ENCODE peak calls at places on chromosomes 3 and 15, in eight cellular contexts. One of them, this sample, is unnamed.

GRCh38 chr3:188881954-188882641 is 289.7 kb upstream of the TPRG1 start:
- DNase-seq in cardiac muscle cell: no peak
- DNase-seq in endothelial cell: no peak
- DNase-seq in GM20000: no peak
- DNase-seq in OCI-LY7: no peak
- DNase-seq in mucosa of descending colon: no peak
- DNase-seq in Panc1: peak
- DNase-seq in HFFc6: peak
- DNase-seq in this sample: no peak

GRCh38 chr3:54621181-54621580 is 306.7 kb downstream of the LRTM1 start:
- DNase-seq in endothelial cell: no peak
- DNase-seq in mucosa of descending colon: no peak
- DNase-seq in HFFc6: no peak
- DNase-seq in Panc1: no peak
- DNase-seq in GM20000: no peak
- DNase-seq in OCI-LY7: no peak
- DNase-seq in cardiac muscle cell: no peak
- DNase-seq in this sample: no peak

GRCh38 chr3:71702131-71703024 is 22.8 kb downstream of the EIF4E3 start:
- DNase-seq in GM20000: no peak
- DNase-seq in HFFc6: no peak
- DNase-seq in cardiac muscle cell: no peak
- DNase-seq in OCI-LY7: no peak
- DNase-seq in endothelial cell: no peak
- DNase-seq in Panc1: no peak
- DNase-seq in mucosa of descending colon: no peak
- DNase-seq in this sample: no peak

GRCh38 chr3:123843668-123844067 is 40.5 kb downstream of the MYLK start:
- DNase-seq in mucosa of descending colon: no peak
- DNase-seq in Panc1: no peak
- DNase-seq in OCI-LY7: no peak
- DNase-seq in HFFc6: peak
- DNase-seq in GM20000: no peak
- DNase-seq in endothelial cell: no peak
- DNase-seq in cardiac muscle cell: no peak
- DNase-seq in this sample: no peak

GRCh38 chr3:142027295-142027694 is 122.0 kb downstream of the TFDP2 start:
- DNase-seq in mucosa of descending colon: no peak
- DNase-seq in endothelial cell: no peak
- DNase-seq in Panc1: no peak
- DNase-seq in OCI-LY7: peak
- DNase-seq in HFFc6: no peak
- DNase-seq in cardiac muscle cell: peak
- DNase-seq in GM20000: no peak
- DNase-seq in this sample: no peak

GRCh38 chr3:154050766-154051165 is 70.4 kb upstream of the ARHGEF26 start:
- DNase-seq in mucosa of descending colon: no peak
- DNase-seq in GM20000: no peak
- DNase-seq in Panc1: no peak
- DNase-seq in HFFc6: no peak
- DNase-seq in cardiac muscle cell: no peak
- DNase-seq in endothelial cell: no peak
- DNase-seq in OCI-LY7: no peak
- DNase-seq in this sample: no peak

GRCh38 chr15:62495670-62496328 is 330.7 kb upstream of the C2CD4B start:
- DNase-seq in HFFc6: peak
- DNase-seq in OCI-LY7: no peak
- DNase-seq in mucosa of descending colon: no peak
- DNase-seq in GM20000: no peak
- DNase-seq in endothelial cell: no peak
- DNase-seq in Panc1: no peak
- DNase-seq in cardiac muscle cell: no peak
- DNase-seq in this sample: no peak

GRCh38 chr3:100776736-100777135 is 67.4 kb downstream of the TFG start:
- DNase-seq in Panc1: no peak
- DNase-seq in HFFc6: no peak
- DNase-seq in endothelial cell: no peak
- DNase-seq in OCI-LY7: no peak
- DNase-seq in cardiac muscle cell: no peak
- DNase-seq in mucosa of descending colon: no peak
- DNase-seq in GM20000: no peak
- DNase-seq in this sample: no peak

GRCh38 chr3:192772495-192772894 is 45.2 kb upstream of the FGF12 start:
- DNase-seq in Panc1: no peak
- DNase-seq in endothelial cell: peak
- DNase-seq in OCI-LY7: no peak
- DNase-seq in mucosa of descending colon: no peak
- DNase-seq in cardiac muscle cell: peak
- DNase-seq in HFFc6: peak
- DNase-seq in GM20000: no peak
- DNase-seq in this sample: no peak

GRCh38 chr3:149314807-149315578 is 18.4 kb downstream of the TM4SF18 start:
- DNase-seq in mucosa of descending colon: no peak
- DNase-seq in HFFc6: peak
- DNase-seq in Panc1: no peak
- DNase-seq in GM20000: no peak
- DNase-seq in OCI-LY7: no peak
- DNase-seq in endothelial cell: no peak
- DNase-seq in cardiac muscle cell: no peak
- DNase-seq in this sample: no peak

GRCh38 chr15:77180270-77180669 is 109.4 kb upstream of the TSPAN3 start:
- DNase-seq in GM20000: no peak
- DNase-seq in cardiac muscle cell: no peak
- DNase-seq in endothelial cell: no peak
- DNase-seq in HFFc6: no peak
- DNase-seq in OCI-LY7: no peak
- DNase-seq in Panc1: no peak
- DNase-seq in mucosa of descending colon: no peak
- DNase-seq in this sample: no peak

GRCh38 chr3:81249540-81250029 is 511.9 kb downstream of the GBE1 start:
- DNase-seq in endothelial cell: no peak
- DNase-seq in mucosa of descending colon: no peak
- DNase-seq in OCI-LY7: no peak
- DNase-seq in Panc1: no peak
- DNase-seq in cardiac muscle cell: no peak
- DNase-seq in HFFc6: peak
- DNase-seq in GM20000: peak
- DNase-seq in this sample: no peak

GRCh38 chr3:155052470-155052869 is 27.6 kb upstream of the MME start:
- DNase-seq in Panc1: no peak
- DNase-seq in endothelial cell: no peak
- DNase-seq in HFFc6: no peak
- DNase-seq in mucosa of descending colon: no peak
- DNase-seq in OCI-LY7: no peak
- DNase-seq in cardiac muscle cell: no peak
- DNase-seq in GM20000: no peak
- DNase-seq in this sample: no peak

DNA sequence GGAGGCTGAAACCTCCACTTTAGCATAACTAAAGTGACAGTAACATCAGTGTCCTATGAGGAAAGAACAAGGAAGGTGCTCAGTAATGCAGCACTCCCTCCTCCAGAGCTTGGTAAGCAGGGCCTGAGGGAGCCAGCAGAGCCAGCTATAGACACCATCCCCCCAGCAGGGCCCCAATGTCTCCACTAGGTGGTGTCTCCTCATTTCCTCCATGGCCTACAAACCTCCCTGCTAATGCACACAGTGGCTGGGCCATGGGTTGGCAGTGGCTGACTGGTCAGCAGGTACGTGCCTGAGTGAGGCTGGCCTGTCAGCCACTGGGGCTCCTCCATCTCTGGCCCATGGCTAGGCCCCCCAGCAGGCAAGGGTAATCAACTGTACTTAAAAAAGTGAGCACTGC is 13.6 kb downstream of the MRPS25 start:
- DNase-seq in OCI-LY7: peak
- DNase-seq in endothelial cell: peak
- DNase-seq in Panc1: peak
- DNase-seq in HFFc6: peak
- DNase-seq in GM20000: peak
- DNase-seq in mucosa of descending colon: peak
- DNase-seq in cardiac muscle cell: peak
- DNase-seq in this sample: no peak
- TF ChIP-seq CTCF in OCI-LY7: peak
- TF ChIP-seq CTCF in endothelial cell: peak
- TF ChIP-seq CTCF in Panc1: peak
- TF ChIP-seq CTCF in HFFc6: peak
- TF ChIP-seq CTCF in GM20000: peak
- TF ChIP-seq CTCF in mucosa of descending colon: no peak
- TF ChIP-seq CTCF in cardiac muscle cell: peak
- TF ChIP-seq CTCF in this sample: peak

GRCh38 chr3:55896155-55896554 is 409.0 kb upstream of the WNT5A start:
- DNase-seq in cardiac muscle cell: no peak
- DNase-seq in endothelial cell: no peak
- DNase-seq in mucosa of descending colon: no peak
- DNase-seq in Panc1: no peak
- DNase-seq in GM20000: no peak
- DNase-seq in HFFc6: no peak
- DNase-seq in OCI-LY7: no peak
- DNase-seq in this sample: no peak

GRCh38 chr3:55893045-55893664 is 406.0 kb upstream of the WNT5A start:
- DNase-seq in OCI-LY7: no peak
- DNase-seq in HFFc6: no peak
- DNase-seq in GM20000: no peak
- DNase-seq in Panc1: no peak
- DNase-seq in mucosa of descending colon: no peak
- DNase-seq in cardiac muscle cell: no peak
- DNase-seq in endothelial cell: no peak
- DNase-seq in this sample: no peak

GRCh38 chr3:55894605-55895004 is 407.5 kb upstream of the WNT5A start:
- DNase-seq in mucosa of descending colon: no peak
- DNase-seq in GM20000: no peak
- DNase-seq in endothelial cell: no peak
- DNase-seq in cardiac muscle cell: no peak
- DNase-seq in Panc1: no peak
- DNase-seq in HFFc6: no peak
- DNase-seq in OCI-LY7: no peak
- DNase-seq in this sample: no peak

GRCh38 chr3:55899887-55900286 is 412.8 kb upstream of the WNT5A start:
- DNase-seq in HFFc6: no peak
- DNase-seq in mucosa of descending colon: no peak
- DNase-seq in Panc1: no peak
- DNase-seq in OCI-LY7: peak
- DNase-seq in GM20000: peak
- DNase-seq in cardiac muscle cell: peak
- DNase-seq in endothelial cell: peak
- DNase-seq in this sample: no peak

DNA sequence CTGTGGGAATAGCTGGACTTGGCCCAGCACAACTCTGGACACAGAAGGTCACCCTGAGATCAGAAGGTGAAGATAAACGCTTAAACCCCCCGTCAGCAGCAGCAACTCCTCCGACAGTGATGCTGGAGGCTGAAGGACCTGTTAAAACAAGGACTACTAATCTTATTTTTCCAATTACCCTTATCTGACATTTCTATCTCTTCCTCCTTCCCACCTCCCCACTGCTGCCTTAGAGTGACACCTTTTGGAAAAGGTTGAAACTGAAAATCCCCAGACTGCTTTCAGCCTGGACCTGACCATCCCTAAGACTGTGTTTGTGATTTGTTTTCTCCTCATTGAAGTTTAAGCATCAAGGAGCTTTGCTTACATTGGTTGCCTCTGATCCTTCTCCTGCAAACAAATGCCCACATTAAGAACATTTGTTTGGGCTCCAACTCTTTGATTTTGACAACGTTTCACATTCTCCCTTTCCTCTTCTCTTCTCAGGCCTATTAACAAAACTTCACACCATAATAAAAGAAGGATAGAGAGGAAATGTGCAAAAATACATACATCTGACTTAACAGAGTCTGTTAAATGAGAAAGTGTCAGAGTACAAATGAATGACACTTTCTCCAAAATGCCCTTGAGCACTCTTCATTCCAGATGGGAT is 410.6 kb upstream of the WNT5A start:
- DNase-seq in cardiac muscle cell: peak
- DNase-seq in GM20000: no peak
- DNase-seq in Panc1: no peak
- DNase-seq in HFFc6: no peak
- DNase-seq in OCI-LY7: peak
- DNase-seq in endothelial cell: peak
- DNase-seq in mucosa of descending colon: no peak
- DNase-seq in this sample: no peak
- TF ChIP-seq CTCF in cardiac muscle cell: no peak
- TF ChIP-seq CTCF in GM20000: no peak
- TF ChIP-seq CTCF in Panc1: peak
- TF ChIP-seq CTCF in HFFc6: no peak
- TF ChIP-seq CTCF in OCI-LY7: peak
- TF ChIP-seq CTCF in endothelial cell: no peak
- TF ChIP-seq CTCF in mucosa of descending colon: no peak
- TF ChIP-seq CTCF in this sample: peak

DNA sequence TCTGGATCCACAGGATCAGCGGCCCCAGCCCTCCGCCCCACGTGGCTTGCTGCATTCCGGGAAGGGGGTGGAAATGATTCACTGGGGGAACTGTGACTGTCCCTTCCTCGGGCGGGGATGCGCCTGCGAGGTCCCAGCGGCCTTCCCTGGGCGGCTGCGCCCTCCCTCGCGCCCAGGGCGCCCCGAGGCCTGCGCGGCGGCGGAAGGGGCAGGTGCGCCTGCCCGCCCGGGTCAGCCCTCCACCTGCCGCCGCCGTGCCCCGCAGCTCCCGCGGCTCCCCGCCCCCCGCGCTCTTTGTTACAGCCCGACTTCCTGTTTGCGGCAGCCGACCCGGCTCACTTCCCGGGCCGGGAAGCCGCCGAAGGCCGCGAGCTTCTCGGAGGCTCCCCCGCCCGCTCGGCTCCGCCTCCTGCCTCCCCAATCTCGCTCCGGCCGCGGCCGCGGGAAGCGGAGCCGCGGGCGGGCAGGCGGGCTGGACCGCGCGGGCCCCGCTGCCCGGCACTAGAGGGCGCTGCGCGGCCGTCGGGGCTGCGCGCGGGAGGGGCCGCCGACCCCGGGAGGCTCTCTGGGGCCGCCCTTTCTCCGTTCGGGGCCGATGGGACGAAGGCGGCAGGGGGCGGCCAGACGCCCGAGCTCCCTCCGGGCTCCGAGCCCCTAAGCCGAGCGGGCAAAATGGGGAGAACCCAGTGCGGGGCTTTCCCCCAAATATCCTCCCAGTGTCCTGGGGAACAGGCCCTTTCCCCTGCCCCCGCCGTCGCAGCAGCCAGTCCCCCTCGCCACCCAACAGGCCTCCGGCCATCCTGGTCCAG is 11.5 kb upstream of the CHAC1 start:
- DNase-seq in OCI-LY7: peak
- DNase-seq in cardiac muscle cell: peak
- DNase-seq in HFFc6: peak
- DNase-seq in Panc1: no peak
- DNase-seq in mucosa of descending colon: peak
- DNase-seq in GM20000: peak
- DNase-seq in endothelial cell: peak
- DNase-seq in this sample: no peak
- TF ChIP-seq CTCF in OCI-LY7: peak
- TF ChIP-seq CTCF in cardiac muscle cell: peak
- TF ChIP-seq CTCF in HFFc6: peak
- TF ChIP-seq CTCF in Panc1: peak
- TF ChIP-seq CTCF in mucosa of descending colon: peak
- TF ChIP-seq CTCF in GM20000: peak
- TF ChIP-seq CTCF in endothelial cell: peak
- TF ChIP-seq CTCF in this sample: peak

DNA sequence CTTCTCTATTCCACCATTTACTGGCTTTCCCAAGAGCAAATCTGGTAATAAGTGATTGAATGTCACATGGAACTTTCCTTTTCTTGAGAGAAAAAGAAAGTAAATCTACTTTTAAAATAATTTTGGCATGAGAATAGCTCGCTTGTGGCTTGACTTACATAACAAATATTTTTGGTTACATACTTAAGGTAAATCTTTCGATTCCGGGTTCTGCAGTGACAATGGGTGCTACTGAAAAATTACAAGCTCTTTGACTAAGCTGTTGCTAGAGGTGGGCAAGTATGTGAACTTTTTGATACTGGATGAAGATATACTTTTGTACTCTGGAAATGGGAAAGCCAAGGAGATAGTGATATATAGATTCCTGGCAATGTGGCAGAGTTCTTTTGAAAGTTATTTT is 51.9 kb upstream of the OTOL1 start:
- DNase-seq in HFFc6: no peak
- DNase-seq in OCI-LY7: no peak
- DNase-seq in cardiac muscle cell: no peak
- DNase-seq in mucosa of descending colon: no peak
- DNase-seq in endothelial cell: no peak
- DNase-seq in GM20000: no peak
- DNase-seq in Panc1: no peak
- DNase-seq in this sample: no peak
- TF ChIP-seq CTCF in HFFc6: no peak
- TF ChIP-seq CTCF in OCI-LY7: no peak
- TF ChIP-seq CTCF in cardiac muscle cell: no peak
- TF ChIP-seq CTCF in mucosa of descending colon: no peak
- TF ChIP-seq CTCF in endothelial cell: no peak
- TF ChIP-seq CTCF in GM20000: no peak
- TF ChIP-seq CTCF in Panc1: no peak
- TF ChIP-seq CTCF in this sample: no peak

This sample was measured in chondrocyte.